ENCODE peak calls at places on chromosomes 1 and 21, in six cellular contexts. I is HFFc6; X is SW 1271; L is H9; N is brain pericyte; A is activated CD4-positive, alpha-beta T cell treated with anti-CD3 and anti-CD28 coated beads, Interleukin-2, amount 10 ng/mL, durations not matched to agents 24 days and 14 days. J is an unnamed sample.

GRCh38 chr1:230537456-230537855 is 104.8 kb upstream of the COG2 start:
- DNase-seq in I (no peak), X (no peak), L (peak), N (no peak), A (no peak), J (no peak)

GRCh38 chr21:25980710-25981109 is 189.9 kb downstream of the APP start:
- DNase-seq in L (no peak), A (no peak), N (no peak), X (no peak), I (no peak), J (no peak)

GRCh38 chr1:161374373-161374772 is 6.7 kb upstream of the CFAP126 start:
- DNase-seq in A (no peak), X (no peak), I (no peak), L (no peak), N (no peak), J (peak)

GRCh38 chr1:152533327-152533938 is 19.2 kb downstream of the CRCT1 start:
- DNase-seq in A (peak), X (no peak), L (no peak), N (no peak), I (peak), J (peak)

GRCh38 chr1:245888809-245889208 is 618.3 kb downstream of the SMYD3 start:
- DNase-seq in N (no peak), X (no peak), L (no peak), A (peak), I (peak), J (peak)

GRCh38 chr21:42002421-42002958 is 7.7 kb downstream of the ZBTB21 start:
- DNase-seq in N (no peak), A (peak), I (peak), X (no peak), L (no peak), J (peak)

GRCh38 chr1:148352470-148353118 is 130.5 kb downstream of the PPIAL4G start:
- DNase-seq in I (no peak), N (no peak), X (no peak), L (no peak), A (no peak), J (no peak)

GRCh38 chr1:195908121-195908520 is 700.1 kb downstream of the KCNT2 start:
- DNase-seq in X (no peak), L (no peak), A (no peak), I (peak), N (no peak), J (peak)

GRCh38 chr1:213876531-213876930 is 111.2 kb upstream of the PROX1 start:
- DNase-seq in I (no peak), A (no peak), X (no peak), L (no peak), N (no peak), J (no peak)

GRCh38 chr1:85314726-85315125 is 38.3 kb upstream of the BCL10 start:
- DNase-seq in X (no peak), I (peak), N (no peak), A (no peak), L (no peak), J (peak)

GRCh38 chr1:54606096-54606989 is 17.0 kb downstream of the FAM151A start:
- DNase-seq in X (no peak), L (no peak), A (no peak), I (no peak), N (no peak), J (no peak)

GRCh38 chr1:230558324-230558723 is 84.0 kb upstream of the COG2 start:
- DNase-seq in A (no peak), L (no peak), I (no peak), N (no peak), X (no peak), J (no peak)

GRCh38 chr1:46489638-46490602 is at the start of gene DMBX1:
- DNase-seq in A (peak), I (no peak), X (no peak), L (peak), N (no peak), J (peak)

GRCh38 chr1:197180252-197180878 is 33.9 kb upstream of the ASPM start:
- DNase-seq in A (no peak), X (no peak), I (peak), L (no peak), N (no peak), J (peak)